ENCODE peak calls at places on chromosomes 4 and X, in seven cellular contexts. D is GM20000; K is ovary; H is LNCaP clone FGC; Y is AG04450; P is cardiac fibroblast; T is activated naive CD4-positive, alpha-beta T cell treated with anti-CD3 and anti-CD28 coated beads, Interleukin-2, amount 50 U/mL, for 72 hours. G is an unnamed sample.

GRCh38 chrX:94751611-94752010 is 1077.6 kb downstream of the FAM133A start:
- DNase-seq in T (no peak), D (no peak), K (no peak), P (no peak), Y (no peak), H (no peak), G (no peak)

GRCh38 chr4:845836-846251 is 19.9 kb upstream of the CPLX1 start:
- DNase-seq in T (no peak), D (no peak), P (peak), Y (peak), H (no peak), K (no peak), G (no peak)

GRCh38 chrX:93673056-93673868 is at the start of gene NAP1L3:
- DNase-seq in H (peak), T (peak), P (peak), D (peak), K (peak), Y (peak), G (no peak)

GRCh38 chr4:77358315-77358928 is 201.4 kb downstream of the CCNG2 start:
- DNase-seq in K (no peak), H (peak), Y (no peak), P (peak), D (peak), T (no peak), G (no peak)

GRCh38 chr4:165328708-165329107 is 1.2 kb downstream of the MSMO1 start:
- DNase-seq in Y (no peak), K (no peak), D (no peak), P (no peak), T (no peak), H (no peak), G (no peak)

GRCh38 chr4:75158451-75158850 is 225.5 kb downstream of the PARM1 start:
- DNase-seq in P (no peak), Y (no peak), K (no peak), D (no peak), T (no peak), H (no peak), G (no peak)

GRCh38 chr4:121900132-121900983 is 30.1 kb upstream of the BBS7 start:
- DNase-seq in T (no peak), K (peak), P (peak), H (peak), D (peak), Y (peak), G (peak)

GRCh38 chr4:36244257-36245084 is at the start of gene ARAP2:
- DNase-seq in H (no peak), K (no peak), D (peak), Y (no peak), P (peak), T (peak), G (peak)

GRCh38 chrX:149512225-149512885 is 7.2 kb upstream of the IDS start:
- DNase-seq in D (peak), P (peak), T (no peak), Y (no peak), H (peak), K (no peak), G (no peak)

GRCh38 chr4:10554694-10555093 is 97.5 kb upstream of the ZNF518B start:
- DNase-seq in H (peak), Y (no peak), T (no peak), K (peak), P (peak), D (peak), G (no peak)

GRCh38 chr4:138938371-138938699 is 77.2 kb upstream of the NOCT start:
- DNase-seq in H (no peak), P (peak), D (peak), T (no peak), Y (peak), K (no peak), G (no peak)

GRCh38 chrX:14675500-14675899 is 146.2 kb downstream of the GLRA2 start:
- DNase-seq in Y (no peak), D (no peak), P (no peak), K (no peak), H (no peak), T (no peak), G (no peak)

GRCh38 chrX:77917294-77917933 is 6.9 kb downstream of the ATP7A start:
- DNase-seq in D (no peak), P (no peak), K (no peak), Y (no peak), T (no peak), H (no peak), G (no peak)

GRCh38 chr4:61204353-61204752 is 4.2 kb downstream of the ADGRL3 start:
- DNase-seq in D (no peak), H (no peak), P (peak), T (no peak), Y (no peak), K (no peak), G (peak)

GRCh38 chrX:153768311-153769157 is 4.5 kb downstream of the PLXNB3 start:
- DNase-seq in D (peak), K (peak), Y (no peak), H (no peak), T (no peak), P (no peak), G (no peak)

GRCh38 chr4:168835880-168836454 is 174.1 kb downstream of the CBR4 start:
- DNase-seq in K (no peak), Y (no peak), D (no peak), P (no peak), T (no peak), H (peak), G (no peak)

GRCh38 chr4:139951051-139951450 is 202.9 kb downstream of the MAML3 start:
- DNase-seq in Y (no peak), H (no peak), P (peak), D (no peak), K (no peak), T (no peak), G (peak)

GRCh38 chr4:188444500-188444899 is 305.3 kb downstream of the TRIML1 start:
- DNase-seq in H (no peak), D (no peak), K (no peak), Y (no peak), P (no peak), T (no peak), G (no peak)

G was measured in epithelial cell of prostate.